ENCODE peak calls at places on chromosomes 1 and 21, in four cellular contexts. F, J, M and R are unnamed samples.

GRCh38 chr1:181159451-181160151 is 71.1 kb downstream of the IER5 start:
- DNase-seq in F (no peak), J (no peak), M (no peak), R (no peak)

GRCh38 chr1:174969977-174970376 is 29.8 kb upstream of the CACYBP start:
- DNase-seq in M (no peak), J (no peak), F (no peak), R (no peak)

GRCh38 chr1:244053831-244054230 is 2.7 kb downstream of the ZBTB18 start:
- DNase-seq in M (no peak), F (no peak), J (no peak), R (no peak)

GRCh38 chr1:193471981-193472380 is 285.6 kb upstream of the B3GALT2 start:
- DNase-seq in F (no peak), J (no peak), M (no peak), R (no peak)

GRCh38 chr1:20413136-20413790 is 72.7 kb downstream of the CAMK2N1 start:
- DNase-seq in J (no peak), F (no peak), M (no peak), R (no peak)

GRCh38 chr1:110463695-110464094 is 12.7 kb downstream of the PROK1 start:
- DNase-seq in J (no peak), M (no peak), F (peak; percentile 10), R (no peak)

GRCh38 chr1:224500802-224501201 is 66.2 kb upstream of the WDR26 start:
- DNase-seq in M (no peak), F (no peak), J (no peak), R (no peak)

GRCh38 chr1:9449976-9450696 is 89.1 kb upstream of the SLC25A33 start:
- DNase-seq in M (no peak), J (no peak), F (no peak), R (no peak)

GRCh38 chr1:12572506-12572905 is 45.5 kb downstream of the DHRS3 start:
- DNase-seq in J (no peak), M (no peak), F (no peak), R (no peak)

GRCh38 chr1:108009603-108010195 is 44.7 kb upstream of the VAV3 start:
- DNase-seq in J (no peak), M (no peak), F (no peak), R (no peak)

GRCh38 chr1:214476958-214477870 is 74.2 kb downstream of the PTPN14 start:
- DNase-seq in M (no peak), F (no peak), J (no peak), R (no peak)

GRCh38 chr1:192747305-192747704 is 61.5 kb upstream of the RGS2 start:
- DNase-seq in J (no peak), F (no peak), M (no peak), R (no peak)

GRCh38 chr1:224333309-224333926 is 3.4 kb upstream of the NVL start:
- DNase-seq in M (no peak), F (peak; percentile 57), J (peak; percentile 60), R (peak; percentile 49)

GRCh38 chr1:97144527-97144926 is 422.9 kb downstream of the PTBP2 start:
- DNase-seq in F (no peak), M (no peak), J (no peak), R (no peak)

GRCh38 chr1:4801192-4801924 is 146.9 kb downstream of the AJAP1 start:
- DNase-seq in F (no peak), M (no peak), J (no peak), R (no peak)

GRCh38 chr1:222923506-222923905 is 108.7 kb downstream of the DISP1 start:
- DNase-seq in F (no peak), J (no peak), M (no peak), R (no peak)

GRCh38 chr1:230570724-230571390 is 71.4 kb upstream of the COG2 start:
- DNase-seq in M (no peak), J (no peak), F (no peak), R (no peak)

GRCh38 chr21:46052703-46053651 is 44.9 kb upstream of the COL6A2 start:
- DNase-seq in J (no peak), M (no peak), F (peak; percentile 33), R (no peak)

GRCh38 chr1:6465461-6466005 is 440 bp downstream of the TNFRSF25 start:
- DNase-seq in J (no peak), F (no peak), M (no peak), R (no peak)

GRCh38 chr1:154624756-154625643 is 17.0 kb upstream of the ADAR start:
- DNase-seq in J (no peak), F (no peak), M (no peak), R (no peak)

GRCh38 chr1:46621930-46622329 is 5.3 kb upstream of the MOB3C start:
- DNase-seq in M (no peak), F (no peak), J (no peak), R (no peak)

DNA sequence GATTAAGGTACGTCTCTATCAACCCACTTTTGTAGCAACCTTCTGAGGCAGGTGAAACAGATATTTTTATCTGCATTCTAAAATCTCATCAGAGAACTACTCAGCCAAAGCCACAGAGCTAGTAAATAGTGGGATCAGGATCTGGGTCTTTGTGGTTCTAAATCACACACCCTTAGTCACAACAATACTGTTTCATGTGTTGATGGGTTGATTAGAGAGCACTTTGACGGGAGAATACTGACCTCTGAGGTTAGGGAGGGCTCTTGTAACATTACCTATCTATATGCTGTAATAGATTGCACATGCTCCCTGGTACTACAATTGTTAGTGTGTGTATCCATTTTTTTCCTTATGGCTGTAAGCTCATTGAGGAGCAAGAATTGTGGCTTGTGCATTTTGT is 45.5 kb upstream of the CCDC190 start:
- DNase-seq in J (no peak), F (no peak), M (no peak), R (no peak)
- TF ChIP-seq FOSL1 in J (no peak), F (no peak), M (no peak), R (no peak)

GRCh38 chr1:32859915-32860314 is 10.8 kb downstream of the FNDC5 start:
- DNase-seq in M (no peak), F (no peak), J (no peak), R (no peak)
- TF ChIP-seq FOSL1 in M (no peak), F (no peak), J (no peak), R (no peak)

DNA sequence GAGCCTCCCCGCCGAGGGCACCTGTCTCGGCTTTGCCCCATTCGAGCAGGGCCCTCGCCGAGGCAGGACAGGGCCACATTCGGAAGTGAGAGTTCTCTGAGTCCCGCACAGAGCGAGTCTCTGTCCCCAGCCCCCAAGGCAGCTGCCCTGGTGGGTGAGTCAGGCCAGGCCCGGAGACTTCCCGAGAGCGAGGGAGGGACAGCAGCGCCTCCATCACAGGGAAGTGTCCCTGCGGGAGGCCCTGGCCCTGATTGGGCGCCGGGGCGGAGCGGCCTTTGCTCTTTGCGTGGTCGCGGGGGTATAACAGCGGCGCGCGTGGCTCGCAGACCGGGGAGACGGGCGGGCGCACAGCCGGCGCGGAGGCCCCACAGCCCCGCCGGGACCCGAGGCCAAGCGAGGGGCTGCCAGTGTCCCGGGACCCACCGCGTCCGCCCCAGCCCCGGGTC is at the start of gene AIRE:
- DNase-seq in J (no peak), M (no peak), F (no peak), R (no peak)
- TF ChIP-seq FOSL1 in J (no peak), M (no peak), F (no peak), R (no peak)

DNA sequence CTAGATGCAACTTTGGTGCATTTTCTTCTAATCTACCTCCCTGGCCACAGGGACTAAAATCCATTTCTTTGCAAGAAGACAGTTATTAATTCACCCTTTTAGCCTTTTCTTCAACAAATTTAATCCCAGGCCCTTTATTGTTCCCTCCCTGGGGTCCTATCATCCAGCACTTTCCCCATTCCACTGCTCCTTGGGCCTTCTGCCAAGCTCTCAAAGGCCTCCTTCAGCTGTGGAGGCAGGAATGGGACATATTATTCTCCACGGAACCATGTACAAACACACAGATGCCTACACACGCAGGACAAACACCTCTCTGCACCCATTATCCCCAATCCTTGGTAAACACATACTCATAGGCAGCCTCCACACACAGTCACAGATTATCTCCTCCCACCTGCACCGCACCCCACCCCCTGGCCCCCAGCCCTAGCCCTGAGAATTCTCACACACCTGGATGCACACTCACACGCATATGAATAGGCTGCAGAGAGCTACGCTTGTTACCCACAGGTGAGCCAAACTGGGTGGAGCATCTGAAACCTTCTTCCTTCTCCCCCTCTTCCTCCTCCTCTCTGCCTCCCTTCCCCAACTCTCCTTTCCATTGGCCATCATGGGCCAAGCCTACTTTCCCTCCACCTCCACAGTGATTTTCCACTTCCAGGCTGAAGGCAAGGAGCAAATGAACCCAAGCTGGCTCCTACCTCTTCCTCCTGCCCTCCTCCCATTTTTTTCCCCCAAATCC is 11.7 kb downstream of the TAGLN2 start:
- DNase-seq in F (no peak), J (no peak), M (no peak), R (no peak)
- TF ChIP-seq FOSL1 in F (no peak), J (no peak), M (no peak), R (no peak)

GRCh38 chr1:156382561-156382960 is 13.6 kb downstream of the RHBG start:
- DNase-seq in J (no peak), M (no peak), F (no peak), R (no peak)

GRCh38 chr1:156378557-156378956 is 9.5 kb downstream of the RHBG start:
- DNase-seq in J (no peak), M (no peak), F (no peak), R (no peak)

GRCh38 chr1:156383023-156383422 is 14.0 kb downstream of the RHBG start:
- DNase-seq in M (peak; percentile 67), F (peak; percentile 45), J (peak; percentile 49), R (peak; percentile 82)

GRCh38 chr1:156376958-156377919 is 8.2 kb downstream of the RHBG start:
- DNase-seq in J (no peak), F (no peak), M (no peak), R (no peak)

DNA sequence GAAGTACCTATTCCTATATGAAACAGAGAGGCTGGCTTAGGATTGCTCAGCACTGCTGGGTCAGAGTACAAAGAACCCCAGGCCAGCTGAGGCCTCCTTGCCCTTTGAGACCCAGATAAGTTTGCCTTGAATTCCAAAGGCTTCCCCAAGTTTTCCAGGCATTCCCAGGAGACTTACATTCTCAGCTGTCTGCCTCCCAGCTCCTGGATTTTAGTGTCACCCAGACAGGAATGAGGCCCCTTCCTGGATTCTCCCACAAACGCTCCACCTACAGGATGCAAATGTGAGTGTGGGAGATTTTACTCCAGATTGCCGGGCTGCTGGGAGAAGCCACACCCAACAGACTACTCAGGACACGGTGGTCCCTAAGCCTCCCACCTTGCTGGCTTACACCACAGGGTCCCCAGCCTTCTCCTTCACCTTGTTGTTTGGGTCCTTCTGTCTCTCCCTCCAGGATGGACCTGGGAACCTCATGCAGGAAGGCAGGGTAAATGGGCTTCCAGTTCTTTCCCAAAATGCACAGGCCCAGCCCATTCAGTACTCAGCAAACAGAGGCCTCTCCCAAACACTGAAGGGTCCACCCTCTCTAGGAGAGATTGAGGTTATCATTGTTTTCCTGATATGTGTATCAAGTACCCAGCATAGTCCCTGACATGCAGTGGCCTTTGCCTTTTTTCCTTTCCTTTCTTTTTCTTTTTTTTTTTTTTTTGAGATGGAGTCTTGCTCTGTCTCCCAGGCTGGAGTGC is 10.6 kb downstream of the RHBG start:
- DNase-seq in F (no peak), J (no peak), M (no peak), R (no peak)
- TF ChIP-seq FOSL1 in F (no peak), J (no peak), M (no peak), R (no peak)

GRCh38 chr1:84083321-84083720 is 60.8 kb upstream of the PRKACB start:
- DNase-seq in M (no peak), F (no peak), J (no peak), R (no peak)

GRCh38 chr1:84089470-84090261 is 54.4 kb upstream of the PRKACB start:
- DNase-seq in J (peak; percentile 62), M (no peak), F (peak; percentile 77), R (no peak)

GRCh38 chr1:84086616-84087015 is 57.5 kb upstream of the PRKACB start:
- DNase-seq in M (no peak), F (no peak), J (no peak), R (no peak)

GRCh38 chr1:84090447-84091244 is 53.4 kb upstream of the PRKACB start:
- DNase-seq in M (no peak), J (no peak), F (peak; percentile 26), R (no peak)

GRCh38 chr1:84086189-84086588 is 57.9 kb upstream of the PRKACB start:
- DNase-seq in F (no peak), M (no peak), J (no peak), R (no peak)
- TF ChIP-seq FOSL1 in F (no peak), M (no peak), J (no peak), R (no peak)